ENCODE peak calls at places on chromosome 10, in four cellular contexts. One of them, this sample, is unnamed.

GRCh38 chr10:49365675-49366415 is 30.0 kb downstream of the DRGX start:
- DNase-seq in Peyer's patch: no peak
- DNase-seq in hypothalamus: no peak
- DNase-seq in NCI-H146: no peak
- DNase-seq in this sample: no peak

GRCh38 chr10:123897146-123897545 is 5.5 kb upstream of the CPXM2 start:
- DNase-seq in Peyer's patch: no peak
- DNase-seq in hypothalamus: no peak
- DNase-seq in NCI-H146: no peak
- DNase-seq in this sample: no peak

GRCh38 chr10:49407552-49408137 is 11.8 kb upstream of the DRGX start:
- DNase-seq in Peyer's patch: peak
- DNase-seq in hypothalamus: peak
- DNase-seq in NCI-H146: peak
- DNase-seq in this sample: peak

GRCh38 chr10:132856869-132857524 is 71.0 kb upstream of the NKX6-2 start:
- DNase-seq in Peyer's patch: peak
- DNase-seq in hypothalamus: no peak
- DNase-seq in NCI-H146: no peak
- DNase-seq in this sample: no peak

GRCh38 chr10:98047009-98047741 is 16.8 kb upstream of the CRTAC1 start:
- DNase-seq in Peyer's patch: no peak
- DNase-seq in hypothalamus: peak
- DNase-seq in NCI-H146: no peak
- DNase-seq in this sample: no peak

GRCh38 chr10:44309939-44310761 is 74.7 kb downstream of the CXCL12 start:
- DNase-seq in Peyer's patch: no peak
- DNase-seq in hypothalamus: no peak
- DNase-seq in NCI-H146: no peak
- DNase-seq in this sample: no peak

GRCh38 chr10:52048051-52048450 is 266.0 kb upstream of the DKK1 start:
- DNase-seq in Peyer's patch: no peak
- DNase-seq in hypothalamus: no peak
- DNase-seq in NCI-H146: no peak
- DNase-seq in this sample: no peak

GRCh38 chr10:130387936-130388580 is 251.9 kb downstream of the GLRX3 start:
- DNase-seq in Peyer's patch: no peak
- DNase-seq in hypothalamus: no peak
- DNase-seq in NCI-H146: peak
- DNase-seq in this sample: no peak

GRCh38 chr10:101235766-101236165 is 6.5 kb upstream of the LBX1 start:
- DNase-seq in Peyer's patch: no peak
- DNase-seq in hypothalamus: no peak
- DNase-seq in NCI-H146: no peak
- DNase-seq in this sample: no peak

GRCh38 chr10:45152726-45153125 is 152.0 kb downstream of the ZNF22 start:
- DNase-seq in Peyer's patch: no peak
- DNase-seq in hypothalamus: no peak
- DNase-seq in NCI-H146: no peak
- DNase-seq in this sample: no peak

GRCh38 chr10:31770307-31770902 is 158.2 kb downstream of the ARHGAP12 start:
- DNase-seq in Peyer's patch: no peak
- DNase-seq in hypothalamus: no peak
- DNase-seq in NCI-H146: peak
- DNase-seq in this sample: no peak

GRCh38 chr10:99633832-99634231 is 13.6 kb upstream of the SLC25A28 start:
- DNase-seq in Peyer's patch: no peak
- DNase-seq in hypothalamus: no peak
- DNase-seq in NCI-H146: no peak
- DNase-seq in this sample: no peak

GRCh38 chr10:114940735-114941134 is 2.7 kb downstream of the TRUB1 start:
- DNase-seq in Peyer's patch: no peak
- DNase-seq in hypothalamus: no peak
- DNase-seq in NCI-H146: no peak
- DNase-seq in this sample: no peak

GRCh38 chr10:98266647-98267046 is 1.3 kb downstream of the LOXL4 start:
- DNase-seq in Peyer's patch: no peak
- DNase-seq in hypothalamus: no peak
- DNase-seq in NCI-H146: no peak
- DNase-seq in this sample: no peak

GRCh38 chr10:114309111-114309651 is 70.1 kb downstream of the VWA2 start:
- DNase-seq in Peyer's patch: no peak
- DNase-seq in hypothalamus: no peak
- DNase-seq in NCI-H146: no peak
- DNase-seq in this sample: no peak

GRCh38 chr10:79401015-79401921 is 44.2 kb downstream of the ZCCHC24 start:
- DNase-seq in Peyer's patch: no peak
- DNase-seq in hypothalamus: no peak
- DNase-seq in NCI-H146: no peak
- DNase-seq in this sample: no peak

GRCh38 chr10:43234471-43235041 is 32.3 kb downstream of the RASGEF1A start:
- DNase-seq in Peyer's patch: peak
- DNase-seq in hypothalamus: no peak
- DNase-seq in NCI-H146: no peak
- DNase-seq in this sample: no peak